ENCODE peak calls at places on chromosomes 1 and 21, in nine cellular contexts. E is cardiac muscle cell, T is suprapubic skin, I is colonic mucosa, Q is fibroblast of lung, R is PC-3, W is foreskin fibroblast, A is lower lobe of right lung, N is brain microvascular endothelial cell. G is an unnamed sample.

GRCh38 chr1:155463865-155464264 is 98.7 kb downstream of the ASH1L start:
- DNase-seq in N (peak), A (no peak), E (no peak), R (no peak), T (no peak), I (no peak), Q (peak), W (peak), G (peak)

GRCh38 chr1:89910780-89911179 is 84.1 kb upstream of the ZNF326 start:
- DNase-seq in E (peak), I (no peak), A (no peak), W (peak), T (no peak), N (peak), Q (peak), R (peak), G (peak)

GRCh38 chr1:25148673-25149300 is 83.5 kb downstream of the SYF2 start:
- DNase-seq in Q (no peak), I (peak), R (peak), N (peak), E (no peak), A (no peak), T (no peak), W (no peak), G (peak)

GRCh38 chr1:172089768-172090510 is 248.6 kb downstream of the DNM3 start:
- DNase-seq in R (peak), W (peak), T (no peak), N (peak), A (peak), Q (peak), E (peak), I (peak), G (peak)

GRCh38 chr21:31927872-31928476 is 55.2 kb downstream of the HUNK start:
- DNase-seq in E (no peak), Q (no peak), I (no peak), R (no peak), T (no peak), A (no peak), N (no peak), W (no peak), G (no peak)

GRCh38 chr21:45276620-45277019 is 11.1 kb downstream of the POFUT2 start:
- DNase-seq in W (no peak), T (peak), I (no peak), R (no peak), Q (no peak), A (peak), N (no peak), E (no peak), G (no peak)

GRCh38 chr1:207115269-207115668 is 11.2 kb downstream of the C4BPA start:
- DNase-seq in N (no peak), I (no peak), R (no peak), W (no peak), Q (no peak), E (no peak), T (no peak), A (no peak), G (peak)

GRCh38 chr1:213326666-213327317 is 275.8 kb downstream of the RPS6KC1 start:
- DNase-seq in I (no peak), Q (peak), T (no peak), W (peak), R (no peak), N (peak), A (peak), E (no peak), G (peak)

GRCh38 chr1:19239876-19240275 is 11.4 kb downstream of the EMC1 start:
- DNase-seq in I (no peak), W (no peak), Q (no peak), A (no peak), R (no peak), E (no peak), T (no peak), N (no peak), G (no peak)

GRCh38 chr1:22452401-22452963 is 831 bp downstream of the ZBTB40 start:
- DNase-seq in R (peak), I (no peak), E (peak), W (peak), A (no peak), T (no peak), N (no peak), Q (peak), G (peak)

GRCh38 chr1:145885738-145886287 is at the start of gene ANKRD35:
- DNase-seq in A (peak), Q (peak), N (peak), R (peak), T (peak), I (peak), E (peak), W (peak), G (peak)

GRCh38 chr21:43192501-43193081 is 23.8 kb downstream of the CRYAA start:
- DNase-seq in I (peak), T (no peak), W (no peak), N (no peak), E (no peak), R (no peak), Q (no peak), A (no peak), G (no peak)
- H3K4me3 ChIP-seq in I (no peak), T (no peak), W (no peak), N (no peak), E (no peak), R (no peak), Q (no peak), A (no peak), G (no peak)

GRCh38 chr1:164891615-164892014 is 332.6 kb downstream of the PBX1 start:
- DNase-seq in A (no peak), E (no peak), R (peak), T (no peak), N (no peak), I (no peak), Q (no peak), W (no peak), G (no peak)
- TF ChIP-seq CTCF in A (no peak), E (no peak), R (no peak), T (no peak), N (no peak), I (no peak), Q (no peak), W (no peak), G (no peak)

GRCh38 chr1:17865912-17866311 is 110.8 kb downstream of the ACTL8 start:
- DNase-seq in I (no peak), W (peak), T (no peak), N (no peak), Q (no peak), R (no peak), A (no peak), E (no peak), G (no peak)
- H3K4me3 ChIP-seq in I (no peak), W (no peak), T (no peak), N (no peak), Q (no peak), R (peak), A (no peak), E (no peak), G (no peak)

DNA sequence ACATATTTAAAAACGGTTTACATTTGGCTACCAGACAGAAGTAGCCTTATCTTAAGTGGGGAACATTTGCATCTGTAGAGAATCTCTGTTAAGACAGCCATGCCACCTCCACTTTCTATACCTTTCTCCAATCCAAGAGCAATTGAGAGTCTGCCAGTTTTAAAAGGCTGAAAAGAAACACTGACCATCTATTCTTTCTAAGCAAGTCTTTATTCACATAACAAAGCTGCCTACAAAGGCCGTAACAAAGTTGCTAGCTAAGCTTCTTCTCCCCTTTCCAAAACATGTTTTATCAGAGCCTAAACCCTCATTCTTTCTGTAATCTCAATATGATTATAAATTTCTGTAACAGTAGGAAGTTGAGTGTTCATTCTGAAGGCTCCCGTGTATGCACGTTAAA is 1078.3 kb downstream of the NCAM2 start:
- DNase-seq in A (no peak), E (no peak), Q (no peak), R (no peak), W (no peak), I (no peak), T (no peak), N (no peak), G (no peak)
- TF ChIP-seq CTCF in A (no peak), E (no peak), Q (no peak), R (no peak), W (no peak), I (no peak), T (no peak), N (no peak), G (no peak)

G was measured in choroid plexus epithelial cell.